ENCODE peak calls at places on chromosomes 4 and X, in eight cellular contexts. One of them, this sample, is unnamed.

GRCh38 chr4:133969202-133969873 is 232.3 kb downstream of the PABPC4L start:
- DNase-seq in AG04450: peak
- DNase-seq in kidney: no peak
- DNase-seq in RWPE1: peak
- DNase-seq in GM23338: no peak
- DNase-seq in fibroblast of the aortic adventitia: peak
- DNase-seq in nephron progenitor cell: no peak
- DNase-seq in cardiac muscle cell: peak
- DNase-seq in this sample: no peak

GRCh38 chr4:26594778-26595177 is 10.9 kb downstream of the TBC1D19 start:
- DNase-seq in AG04450: no peak
- DNase-seq in kidney: no peak
- DNase-seq in RWPE1: no peak
- DNase-seq in GM23338: no peak
- DNase-seq in fibroblast of the aortic adventitia: no peak
- DNase-seq in nephron progenitor cell: no peak
- DNase-seq in cardiac muscle cell: no peak
- DNase-seq in this sample: no peak

GRCh38 chr4:146639414-146639814 is 721 bp downstream of the POU4F2 start:
- DNase-seq in AG04450: no peak
- DNase-seq in kidney: no peak
- DNase-seq in RWPE1: no peak
- DNase-seq in GM23338: no peak
- DNase-seq in fibroblast of the aortic adventitia: no peak
- DNase-seq in nephron progenitor cell: no peak
- DNase-seq in cardiac muscle cell: no peak
- DNase-seq in this sample: no peak

GRCh38 chrX:22520128-22520828 is 247.6 kb downstream of the CBLL2 start:
- DNase-seq in AG04450: no peak
- DNase-seq in kidney: no peak
- DNase-seq in RWPE1: peak
- DNase-seq in GM23338: no peak
- DNase-seq in fibroblast of the aortic adventitia: peak
- DNase-seq in nephron progenitor cell: no peak
- DNase-seq in cardiac muscle cell: no peak
- DNase-seq in this sample: no peak

GRCh38 chrX:19046343-19047215 is 62.7 kb upstream of the PHKA2 start:
- DNase-seq in AG04450: no peak
- DNase-seq in kidney: no peak
- DNase-seq in RWPE1: peak
- DNase-seq in GM23338: no peak
- DNase-seq in fibroblast of the aortic adventitia: peak
- DNase-seq in nephron progenitor cell: no peak
- DNase-seq in cardiac muscle cell: no peak
- DNase-seq in this sample: no peak

GRCh38 chrX:10932842-10933440 is 178.2 kb upstream of the HCCS start:
- DNase-seq in AG04450: no peak
- DNase-seq in kidney: no peak
- DNase-seq in RWPE1: no peak
- DNase-seq in GM23338: no peak
- DNase-seq in fibroblast of the aortic adventitia: peak
- DNase-seq in nephron progenitor cell: no peak
- DNase-seq in cardiac muscle cell: no peak
- DNase-seq in this sample: no peak

GRCh38 chr4:61294001-61294400 is 93.9 kb downstream of the ADGRL3 start:
- DNase-seq in AG04450: no peak
- DNase-seq in kidney: no peak
- DNase-seq in RWPE1: no peak
- DNase-seq in GM23338: no peak
- DNase-seq in fibroblast of the aortic adventitia: no peak
- DNase-seq in nephron progenitor cell: no peak
- DNase-seq in cardiac muscle cell: no peak
- DNase-seq in this sample: no peak

GRCh38 chr4:34323549-34324325 is 1920.6 kb downstream of the ARAP2 start:
- DNase-seq in AG04450: no peak
- DNase-seq in kidney: no peak
- DNase-seq in RWPE1: no peak
- DNase-seq in GM23338: peak
- DNase-seq in fibroblast of the aortic adventitia: peak
- DNase-seq in nephron progenitor cell: no peak
- DNase-seq in cardiac muscle cell: no peak
- DNase-seq in this sample: no peak

GRCh38 chrX:24760601-24761000 is 66.9 kb downstream of the POLA1 start:
- DNase-seq in AG04450: peak
- DNase-seq in kidney: no peak
- DNase-seq in RWPE1: no peak
- DNase-seq in GM23338: no peak
- DNase-seq in fibroblast of the aortic adventitia: peak
- DNase-seq in nephron progenitor cell: no peak
- DNase-seq in cardiac muscle cell: no peak
- DNase-seq in this sample: no peak

GRCh38 chr4:53640576-53641459 is 49.5 kb upstream of the LNX1 start:
- DNase-seq in AG04450: no peak
- DNase-seq in kidney: no peak
- DNase-seq in RWPE1: no peak
- DNase-seq in GM23338: no peak
- DNase-seq in fibroblast of the aortic adventitia: no peak
- DNase-seq in nephron progenitor cell: no peak
- DNase-seq in cardiac muscle cell: peak
- DNase-seq in this sample: no peak

GRCh38 chrX:13927175-13927574 is 102.5 kb downstream of the GEMIN8 start:
- DNase-seq in AG04450: no peak
- DNase-seq in kidney: no peak
- DNase-seq in RWPE1: no peak
- DNase-seq in GM23338: no peak
- DNase-seq in fibroblast of the aortic adventitia: no peak
- DNase-seq in nephron progenitor cell: no peak
- DNase-seq in cardiac muscle cell: no peak
- DNase-seq in this sample: no peak

GRCh38 chrX:13923289-13923688 is 106.4 kb upstream of the GPM6B start:
- DNase-seq in AG04450: no peak
- DNase-seq in kidney: no peak
- DNase-seq in RWPE1: no peak
- DNase-seq in GM23338: no peak
- DNase-seq in fibroblast of the aortic adventitia: no peak
- DNase-seq in nephron progenitor cell: no peak
- DNase-seq in cardiac muscle cell: no peak
- DNase-seq in this sample: no peak

GRCh38 chrX:13923845-13924244 is 105.8 kb downstream of the GEMIN8 start:
- DNase-seq in AG04450: no peak
- DNase-seq in kidney: no peak
- DNase-seq in RWPE1: peak
- DNase-seq in GM23338: no peak
- DNase-seq in fibroblast of the aortic adventitia: no peak
- DNase-seq in nephron progenitor cell: no peak
- DNase-seq in cardiac muscle cell: no peak
- DNase-seq in this sample: no peak
- TF ChIP-seq CTCF in AG04450: no peak
- TF ChIP-seq CTCF in kidney: no peak
- TF ChIP-seq CTCF in RWPE1: no peak
- TF ChIP-seq CTCF in GM23338: peak
- TF ChIP-seq CTCF in fibroblast of the aortic adventitia: no peak
- TF ChIP-seq CTCF in nephron progenitor cell: no peak
- TF ChIP-seq CTCF in cardiac muscle cell: no peak
- TF ChIP-seq CTCF in this sample: peak

GRCh38 chr4:132228676-132229075 is 920.4 kb upstream of the PCDH10 start:
- DNase-seq in AG04450: no peak
- DNase-seq in kidney: no peak
- DNase-seq in RWPE1: no peak
- DNase-seq in GM23338: no peak
- DNase-seq in fibroblast of the aortic adventitia: no peak
- DNase-seq in nephron progenitor cell: no peak
- DNase-seq in cardiac muscle cell: no peak
- DNase-seq in this sample: no peak

GRCh38 chr4:132230025-132230424 is 919.1 kb upstream of the PCDH10 start:
- DNase-seq in AG04450: no peak
- DNase-seq in kidney: no peak
- DNase-seq in RWPE1: no peak
- DNase-seq in GM23338: no peak
- DNase-seq in fibroblast of the aortic adventitia: no peak
- DNase-seq in nephron progenitor cell: no peak
- DNase-seq in cardiac muscle cell: no peak
- DNase-seq in this sample: no peak

DNA sequence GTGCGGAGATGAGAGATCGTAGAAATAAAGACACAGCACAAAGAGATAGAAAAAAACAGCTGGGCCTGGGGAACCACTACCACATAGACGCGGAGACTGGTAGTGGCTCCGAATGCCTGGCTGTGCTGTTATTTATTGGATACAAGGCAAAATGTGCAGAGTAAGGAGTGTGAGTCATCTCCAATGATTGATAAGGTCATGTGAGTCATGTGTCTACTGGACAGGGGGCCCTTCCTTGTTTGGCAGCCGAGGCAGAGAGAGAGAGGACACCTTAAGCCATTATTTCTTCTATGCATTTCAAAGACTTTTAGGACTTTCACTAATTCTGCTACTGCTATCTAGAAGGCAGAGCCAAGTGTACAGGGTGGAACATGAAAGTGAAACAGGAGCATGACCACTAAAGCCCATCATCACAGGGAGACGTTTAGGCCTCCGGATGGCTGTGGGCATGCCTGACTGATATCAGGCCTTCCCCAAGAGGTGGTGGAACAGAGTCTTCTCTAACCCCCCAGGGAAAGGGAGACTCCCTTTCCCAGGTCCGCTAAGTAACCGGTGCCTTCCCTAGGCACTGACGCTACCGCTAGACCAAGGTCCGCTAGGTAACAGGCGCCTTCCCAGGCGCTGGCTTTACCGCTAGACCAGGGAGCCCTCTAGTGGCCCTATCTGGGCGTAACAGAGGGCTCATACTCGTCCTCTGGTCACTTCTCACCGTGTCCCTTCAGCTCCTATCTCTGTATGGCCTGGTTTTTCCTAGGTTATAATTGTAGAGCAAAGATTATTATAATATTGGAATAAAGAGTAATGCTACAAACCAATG is 921.5 kb upstream of the PCDH10 start:
- DNase-seq in AG04450: no peak
- DNase-seq in kidney: no peak
- DNase-seq in RWPE1: peak
- DNase-seq in GM23338: peak
- DNase-seq in fibroblast of the aortic adventitia: peak
- DNase-seq in nephron progenitor cell: peak
- DNase-seq in cardiac muscle cell: peak
- DNase-seq in this sample: no peak
- TF ChIP-seq CTCF in AG04450: peak
- TF ChIP-seq CTCF in kidney: no peak
- TF ChIP-seq CTCF in RWPE1: peak
- TF ChIP-seq CTCF in GM23338: peak
- TF ChIP-seq CTCF in fibroblast of the aortic adventitia: peak
- TF ChIP-seq CTCF in nephron progenitor cell: peak
- TF ChIP-seq CTCF in cardiac muscle cell: peak
- TF ChIP-seq CTCF in this sample: peak

DNA sequence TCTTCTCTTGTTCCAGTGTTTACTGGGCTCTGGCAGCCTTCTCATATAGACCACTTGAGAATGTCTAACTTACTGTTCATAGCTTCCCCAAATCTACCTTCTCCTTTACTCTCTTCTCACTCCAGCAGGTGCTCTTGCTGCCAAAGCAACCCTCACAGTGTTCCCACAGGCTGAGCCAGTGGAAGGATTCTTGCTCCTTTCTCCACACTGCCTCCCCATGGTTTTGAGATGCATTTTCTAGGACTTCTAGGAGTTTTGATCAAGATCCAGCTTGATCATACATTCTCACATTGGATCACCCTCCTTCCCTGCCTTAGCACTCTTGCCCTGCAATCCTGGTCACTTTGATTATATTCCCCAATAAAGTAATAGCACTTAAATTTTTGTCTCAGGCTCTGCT is 230.8 kb downstream of the TMEM47 start:
- DNase-seq in AG04450: no peak
- DNase-seq in kidney: no peak
- DNase-seq in RWPE1: no peak
- DNase-seq in GM23338: peak
- DNase-seq in fibroblast of the aortic adventitia: peak
- DNase-seq in nephron progenitor cell: no peak
- DNase-seq in cardiac muscle cell: peak
- DNase-seq in this sample: no peak
- TF ChIP-seq CTCF in AG04450: no peak
- TF ChIP-seq CTCF in kidney: no peak
- TF ChIP-seq CTCF in RWPE1: no peak
- TF ChIP-seq CTCF in GM23338: peak
- TF ChIP-seq CTCF in fibroblast of the aortic adventitia: no peak
- TF ChIP-seq CTCF in nephron progenitor cell: no peak
- TF ChIP-seq CTCF in cardiac muscle cell: peak
- TF ChIP-seq CTCF in this sample: no peak

GRCh38 chrX:125744914-125745313 is 421.2 kb downstream of the DCAF12L2 start:
- DNase-seq in AG04450: no peak
- DNase-seq in kidney: no peak
- DNase-seq in RWPE1: no peak
- DNase-seq in GM23338: no peak
- DNase-seq in fibroblast of the aortic adventitia: no peak
- DNase-seq in nephron progenitor cell: no peak
- DNase-seq in cardiac muscle cell: no peak
- DNase-seq in this sample: no peak
- TF ChIP-seq CTCF in AG04450: no peak
- TF ChIP-seq CTCF in kidney: no peak
- TF ChIP-seq CTCF in RWPE1: no peak
- TF ChIP-seq CTCF in GM23338: no peak
- TF ChIP-seq CTCF in fibroblast of the aortic adventitia: no peak
- TF ChIP-seq CTCF in nephron progenitor cell: no peak
- TF ChIP-seq CTCF in cardiac muscle cell: no peak
- TF ChIP-seq CTCF in this sample: no peak

This sample was measured in chondrocyte.